ENCODE peak calls at places on chromosomes 1 and 21, in seven cellular contexts. F is A549; R is stimulated activated CD4-positive, alpha-beta T cell treated with anti-CD3 and anti-CD28 coated beads, Interleukin-2, amount 100 ng/mL, for 24 hours; O is activated naive CD8-positive, alpha-beta T cell treated with anti-CD3 and anti-CD28 coated beads, Interleukin-2, amount 50 U/mL, for 24 hours; A is left ventricle myocardium superior; E is OCI-M1; P is mucosa of gallbladder. U is an unnamed sample.

GRCh38 chr1:190067592-190067991 is 410.1 kb downstream of the BRINP3 start:
- DNase-seq in A (no peak), F (no peak), R (no peak), O (no peak), E (no peak), P (no peak), U (no peak)

GRCh38 chr1:53306168-53306567 is 21.7 kb downstream of the LRP8 start:
- DNase-seq in A (no peak), P (no peak), E (no peak), F (no peak), O (no peak), R (no peak), U (no peak)

GRCh38 chr1:242784074-242784473 is 259.6 kb upstream of the PLD5 start:
- DNase-seq in A (no peak), P (no peak), R (no peak), O (no peak), E (no peak), F (no peak), U (no peak)

GRCh38 chr1:150995896-150996295 is 10.8 kb downstream of the MINDY1 start:
- DNase-seq in O (no peak), A (no peak), P (peak), F (no peak), E (peak), R (peak), U (no peak)

GRCh38 chr1:56644941-56645662 is at the start of gene PRKAA2:
- DNase-seq in A (peak), E (no peak), P (peak), O (peak), R (no peak), F (peak), U (peak)

GRCh38 chr1:227343727-227344551 is 25.6 kb upstream of the CDC42BPA start:
- DNase-seq in O (no peak), F (peak), P (no peak), E (peak), R (no peak), A (no peak), U (no peak)

GRCh38 chr1:116777831-116778830 is 23.9 kb downstream of the CD2 start:
- DNase-seq in F (no peak), R (no peak), O (no peak), E (no peak), A (no peak), P (no peak), U (no peak)

GRCh38 chr1:85494074-85494956 is 29.4 kb upstream of the DDAH1 start:
- DNase-seq in P (no peak), A (no peak), F (no peak), R (no peak), E (no peak), O (no peak), U (no peak)

GRCh38 chr1:160116277-160117147 is 953 bp downstream of the ATP1A2 start:
- DNase-seq in O (no peak), F (no peak), P (no peak), E (no peak), R (no peak), A (peak), U (no peak)

GRCh38 chr1:44808938-44809917 is 905 bp downstream of the BTBD19 start:
- DNase-seq in F (no peak), O (peak), E (peak), R (peak), A (peak), P (peak), U (peak)

GRCh38 chr1:244659694-244660093 is 6.8 kb downstream of the DESI2 start:
- DNase-seq in E (no peak), O (no peak), A (no peak), P (no peak), F (no peak), R (no peak), U (no peak)

GRCh38 chr1:109350650-109351049 is 43.8 kb upstream of the MYBPHL start:
- DNase-seq in P (no peak), F (no peak), A (no peak), E (no peak), O (no peak), R (no peak), U (no peak)

GRCh38 chr1:47449702-47450552 is 12.1 kb downstream of the FOXD2 start:
- DNase-seq in E (no peak), P (peak), R (no peak), O (peak), F (peak), A (peak), U (no peak)

GRCh38 chr1:19811206-19811851 is 3.8 kb downstream of the RNF186 start:
- DNase-seq in R (peak), P (peak), A (peak), E (peak), F (peak), O (peak), U (no peak)

GRCh38 chr1:3999941-4000735 is 100.1 kb upstream of the C1orf174 start:
- DNase-seq in E (no peak), F (no peak), R (no peak), O (no peak), A (peak), P (no peak), U (peak)

GRCh38 chr21:33059319-33059894 is 10.5 kb upstream of the OLIG1 start:
- DNase-seq in A (no peak), F (no peak), E (peak), P (no peak), O (no peak), R (no peak), U (no peak)

GRCh38 chr21:36075171-36075570 is 5.3 kb downstream of the CBR1 start:
- DNase-seq in A (no peak), E (no peak), R (no peak), F (no peak), P (no peak), O (no peak), U (no peak)

GRCh38 chr1:19203440-19203839 is 6.6 kb downstream of the UBR4 start:
- DNase-seq in O (no peak), F (no peak), A (no peak), P (peak), R (no peak), E (no peak), U (no peak)

GRCh38 chr1:159945483-159946241 is at the start of gene IGSF9:
- DNase-seq in P (peak), A (peak), O (peak), E (peak), R (peak), F (peak), U (peak)

U was measured in kidney.